ENCODE peak calls at places on chromosomes 5 and 9, in seven cellular contexts. C is psoas muscle; E is CD8-positive, alpha-beta memory T cell; H is vagina; W is aorta; P is PC-9; X is adrenal gland. Y is an unnamed sample.

GRCh38 chr5:79871721-79872120 is 119.3 kb downstream of the MTX3 start:
- DNase-seq in E (no peak), W (no peak), P (no peak), H (no peak), C (no peak), X (no peak), Y (no peak)

GRCh38 chr5:156096259-156096658 is 230.7 kb upstream of the SGCD start:
- DNase-seq in W (no peak), P (no peak), X (no peak), E (no peak), H (no peak), C (no peak), Y (no peak)

GRCh38 chr5:96427823-96428222 is 5.2 kb downstream of the PCSK1 start:
- DNase-seq in P (no peak), C (no peak), X (no peak), H (no peak), E (no peak), W (no peak), Y (no peak)

GRCh38 chr9:112379177-112380101 is 469 bp upstream of the HSDL2 start:
- DNase-seq in H (peak; percentile 99), W (peak; percentile 100), E (peak; percentile 97), P (peak; percentile 100), X (peak; percentile 100), C (peak; percentile 100), Y (peak; percentile 98)

GRCh38 chr5:67393211-67393610 is 196.6 kb upstream of the CD180 start:
- DNase-seq in E (no peak), X (no peak), H (no peak), C (no peak), P (no peak), W (no peak), Y (no peak)

GRCh38 chr9:135275163-135275925 is 187.9 kb downstream of the OLFM1 start:
- DNase-seq in E (no peak), W (no peak), P (no peak), X (no peak), C (no peak), H (no peak), Y (no peak)

GRCh38 chr9:137217276-137218211 is 4.5 kb downstream of the RNF208 start:
- DNase-seq in P (peak; percentile 97), W (no peak), E (no peak), H (no peak), X (peak; percentile 83), C (peak; percentile 69), Y (no peak)

GRCh38 chr9:72383978-72384709 is 19.1 kb upstream of the ZFAND5 start:
- DNase-seq in X (no peak), H (no peak), P (no peak), W (no peak), C (no peak), E (no peak), Y (no peak)

GRCh38 chr9:101574773-101575333 is 19.9 kb downstream of the PPP3R2 start:
- DNase-seq in P (no peak), X (no peak), H (no peak), W (no peak), C (no peak), E (no peak), Y (no peak)

GRCh38 chr5:145931718-145932117 is 4.7 kb upstream of the SH3RF2 start:
- DNase-seq in P (no peak), X (no peak), E (no peak), H (no peak), W (no peak), C (no peak), Y (no peak)

GRCh38 chr9:127092041-127092608 is 30.3 kb downstream of the ANGPTL2 start:
- DNase-seq in P (no peak), E (no peak), H (no peak), C (no peak), X (no peak), W (no peak), Y (no peak)

GRCh38 chr9:123131258-123131657 is 97.8 kb downstream of the GPR21 start:
- DNase-seq in X (no peak), H (no peak), C (no peak), E (no peak), P (no peak), W (no peak), Y (no peak)

GRCh38 chr9:2241461-2241874 is 226.3 kb downstream of the SMARCA2 start:
- DNase-seq in W (no peak), X (peak; percentile 35), P (no peak), H (no peak), E (no peak), C (peak; percentile 33), Y (peak; percentile 84)

GRCh38 chr5:150490296-150490669 is 17.6 kb upstream of the NDST1 start:
- DNase-seq in W (no peak), P (no peak), E (no peak), H (no peak), C (no peak), X (no peak), Y (no peak)

GRCh38 chr5:116510525-116510924 is 64.1 kb downstream of the SEMA6A start:
- DNase-seq in H (no peak), C (no peak), P (no peak), E (no peak), W (no peak), X (no peak), Y (no peak)

GRCh38 chr5:56175465-56175864 is 57.7 kb downstream of the ANKRD55 start:
- DNase-seq in H (no peak), E (no peak), X (no peak), C (no peak), P (peak; percentile 16), W (no peak), Y (no peak)

GRCh38 chr5:134122530-134122929 is 8.0 kb downstream of the TCF7 start:
- DNase-seq in H (no peak), P (no peak), C (no peak), X (no peak), W (no peak), E (peak; percentile 89), Y (no peak)

GRCh38 chr9:112911736-112912135 is 21.1 kb upstream of the SLC46A2 start:
- DNase-seq in W (no peak), X (no peak), P (no peak), C (no peak), H (no peak), E (no peak), Y (no peak)

GRCh38 chr5:170882345-170882744 is 20.5 kb downstream of the RANBP17 start:
- DNase-seq in W (no peak), H (no peak), X (no peak), P (no peak), C (no peak), E (no peak), Y (no peak)

GRCh38 chr9:97561501-97561900 is 60.0 kb downstream of the TMOD1 start:
- DNase-seq in X (no peak), W (no peak), C (no peak), H (no peak), P (no peak), E (no peak), Y (no peak)

GRCh38 chr9:89865357-89865756 is 260.5 kb downstream of the GADD45G start:
- DNase-seq in X (no peak), C (no peak), E (no peak), W (no peak), P (no peak), H (no peak), Y (no peak)

GRCh38 chr9:79719989-79720388 is 148.2 kb downstream of the TLE4 start:
- DNase-seq in X (no peak), C (no peak), E (no peak), P (no peak), W (no peak), H (no peak), Y (no peak)

GRCh38 chr5:149872351-149873040 is 72.1 kb downstream of the PDE6A start:
- DNase-seq in C (no peak), E (no peak), X (no peak), W (no peak), P (no peak), H (no peak), Y (no peak)

GRCh38 chr5:1315709-1316587 is 21.1 kb upstream of the TERT start:
- DNase-seq in E (peak; percentile 76), P (peak; percentile 95), W (peak; percentile 32), H (no peak), X (no peak), C (no peak), Y (peak; percentile 48)

GRCh38 chr5:1316941-1317340 is 22.1 kb upstream of the TERT start:
- DNase-seq in E (no peak), W (no peak), C (no peak), P (no peak), H (no peak), X (no peak), Y (no peak)

GRCh38 chr5:1316588-1316902 is 21.7 kb upstream of the TERT start:
- DNase-seq in C (no peak), H (no peak), P (no peak), X (no peak), W (peak; percentile 38), E (no peak), Y (no peak)

GRCh38 chr5:1314564-1314982 is 19.7 kb upstream of the TERT start:
- DNase-seq in H (no peak), P (no peak), E (peak; percentile 44), C (no peak), W (peak; percentile 34), X (no peak), Y (no peak)

GRCh38 chr5:1315018-1315708 is 20.3 kb upstream of the TERT start:
- DNase-seq in E (peak; percentile 33), P (no peak), X (no peak), C (no peak), W (peak; percentile 12), H (no peak), Y (no peak)
- H3K27ac ChIP-seq in E (no peak overlapping the region), P (peak overlapping the region; percentile 27), X (no peak overlapping the region), C (no peak overlapping the region), W (no peak overlapping the region), H (no peak overlapping the region), Y (no peak overlapping the region)

GRCh38 chr5:178438746-178439260 is 151.4 kb downstream of the COL23A1 start:
- DNase-seq in W (peak; percentile 25), H (no peak), C (no peak), E (no peak), X (no peak), P (no peak), Y (no peak)
- H3K4me1 ChIP-seq in W (no peaks in the 10 kb centered on the region), H (peaks cover 7% of the 10 kb centered on the region), C (no peaks in the 10 kb centered on the region), E (no peaks in the 10 kb centered on the region), X (no peaks in the 10 kb centered on the region), P (no peaks in the 10 kb centered on the region), Y (no peaks in the 10 kb centered on the region)

GRCh38 chr9:33718987-33719386 is 76.4 kb upstream of the PRSS3 start:
- DNase-seq in W (peak; percentile 81), H (no peak), P (no peak), E (no peak), X (no peak), C (peak; percentile 32), Y (no peak)

GRCh38 chr9:33719581-33720374 is 75.6 kb upstream of the PRSS3 start:
- DNase-seq in C (no peak), E (peak; percentile 51), X (peak; percentile 19), P (peak; percentile 19), H (no peak), W (no peak), Y (no peak)

GRCh38 chr9:33722359-33722675 is 73.0 kb upstream of the PRSS3 start:
- DNase-seq in P (no peak), H (no peak), C (no peak), X (no peak), E (no peak), W (no peak), Y (no peak)

GRCh38 chr9:33721674-33722358 is 73.5 kb upstream of the PRSS3 start:
- DNase-seq in H (no peak), C (peak; percentile 83), X (peak; percentile 86), W (peak; percentile 86), E (peak; percentile 87), P (peak; percentile 81), Y (peak; percentile 72)
- H3K4me3 ChIP-seq in H (no peak overlapping the region), C (no peak overlapping the region), X (no peak overlapping the region), W (no peak overlapping the region), E (no peak overlapping the region), P (no peak overlapping the region), Y (no peak overlapping the region)

GRCh38 chr9:81999806-82000205 is 11.2 kb downstream of the SPATA31D1 start:
- DNase-seq in E (no peak), W (no peak), P (no peak), H (no peak), C (no peak), X (peak; percentile 61), Y (no peak)
- H3K27ac ChIP-seq in E (no peak overlapping the region), W (no peak overlapping the region), P (no peak overlapping the region), H (no peak overlapping the region), C (no peak overlapping the region), X (no peak overlapping the region), Y (no peak overlapping the region)

Y was measured in iPS DF 6.9.